ENCODE peak calls at places on chromosomes 2 and 18, in four cellular contexts. L, R, J and P are unnamed samples.

GRCh38 chr2:156437272-156437671 is 1.1 kb downstream of the GPD2 start:
- DNase-seq in L (no peak), R (peak; percentile 25), J (peak; percentile 30), P (no peak)

GRCh38 chr2:150520887-150521664 is 33.6 kb upstream of the RND3 start:
- DNase-seq in L (no peak), R (no peak), J (no peak), P (no peak)

GRCh38 chr2:231138699-231139098 is 13.9 kb upstream of the HTR2B start:
- DNase-seq in L (no peak), R (no peak), J (no peak), P (no peak)

GRCh38 chr2:236129935-236130334 is 38.3 kb downstream of the GBX2 start:
- DNase-seq in L (no peak), R (no peak), J (no peak), P (no peak)

GRCh38 chr2:3780477-3781402 is 77.4 kb downstream of the DCDC2C start:
- DNase-seq in L (peak; percentile 20), R (peak; percentile 55), J (peak; percentile 36), P (peak; percentile 13)

GRCh38 chr2:174454566-174454965 is 32.3 kb downstream of the GPR155 start:
- DNase-seq in L (no peak), R (no peak), J (no peak), P (no peak)

GRCh38 chr2:55776479-55776878 is 82.8 kb upstream of the PNPT1 start:
- DNase-seq in L (no peak), R (no peak), J (no peak), P (no peak)

GRCh38 chr2:44955593-44956449 is 14.3 kb downstream of the SIX3 start:
- DNase-seq in L (peak; percentile 38), R (peak; percentile 79), J (peak; percentile 72), P (peak; percentile 67)

GRCh38 chr18:39660141-39660540 is 2094.5 kb upstream of the CELF4 start:
- DNase-seq in L (no peak), R (no peak), J (no peak), P (no peak)

GRCh38 chr2:195563857-195564512 is 93.0 kb upstream of the SLC39A10 start:
- DNase-seq in L (no peak), R (no peak), J (no peak), P (no peak)

GRCh38 chr18:50649821-50650220 is 89.9 kb downstream of the MAPK4 start:
- DNase-seq in L (no peak), R (peak; percentile 84), J (peak; percentile 54), P (no peak)

GRCh38 chr2:196291418-196291817 is 120.0 kb upstream of the STK17B start:
- DNase-seq in L (no peak), R (peak; percentile 35), J (no peak), P (no peak)

GRCh38 chr2:190717764-190718651 is 69.1 kb downstream of the NAB1 start:
- DNase-seq in L (no peak), R (no peak), J (no peak), P (no peak)

GRCh38 chr2:156399950-156400703 is 36.1 kb upstream of the GPD2 start:
- DNase-seq in L (peak; percentile 56), R (peak; percentile 90), J (peak; percentile 81), P (no peak)

GRCh38 chr18:59219672-59220163 is at the start of gene GRP:
- DNase-seq in L (no peak), R (no peak), J (no peak), P (no peak)

GRCh38 chr18:13614318-13614643 is 112.1 kb downstream of the FAM210A start:
- DNase-seq in L (no peak), R (no peak), J (no peak), P (no peak)
- H3K27ac ChIP-seq in L (peak overlapping the region; percentile 64), R (peak overlapping the region; percentile 88), J (no peak overlapping the region), P (no peak overlapping the region)

DNA sequence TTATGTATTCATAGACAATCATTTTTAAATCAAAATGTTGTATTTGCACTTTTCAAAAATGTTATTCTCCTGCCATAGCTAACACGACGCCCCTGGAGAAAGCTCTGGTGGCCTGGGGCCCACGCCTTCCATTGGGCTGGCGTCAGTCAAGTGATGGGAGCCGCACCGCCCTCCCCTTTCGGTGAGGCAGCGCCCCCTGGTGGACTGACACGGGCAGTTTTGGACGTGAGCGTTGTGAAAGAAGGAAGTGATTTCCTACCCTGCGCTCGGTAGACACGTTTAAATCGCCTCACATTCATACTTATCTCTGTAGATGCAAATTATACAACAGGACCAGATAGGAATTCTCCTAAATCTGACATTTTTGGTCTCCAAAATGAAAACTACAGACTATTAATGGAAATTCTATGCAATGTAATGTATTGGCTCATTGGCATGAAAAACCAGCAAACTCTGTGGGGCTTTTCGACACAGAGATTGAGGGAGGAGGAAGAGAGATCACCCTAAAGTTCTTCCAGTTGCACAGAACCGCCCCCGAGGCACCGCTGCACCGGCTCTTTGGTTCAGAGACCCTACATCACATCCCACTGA is 326.2 kb upstream of the SOX11 start:
- DNase-seq in L (no peak), R (peak; percentile 62), J (peak; percentile 12), P (no peak)
- TF ChIP-seq CTCF in L (peak; percentile 6), R (peak; percentile 61), J (peak; percentile 49), P (no peak)

GRCh38 chr18:14961991-14962390 is 214.0 kb downstream of the ANKRD30B start:
- DNase-seq in L (no peak), R (no peak), J (no peak), P (no peak)
- H3K9me3 ChIP-seq in L (no peaks in the 10 kb centered on the region), R (no peaks in the 10 kb centered on the region), J (no peaks in the 10 kb centered on the region), P (no peaks in the 10 kb centered on the region)

GRCh38 chr2:203360833-203361430 is 32.7 kb downstream of the ABI2 start:
- DNase-seq in L (no peak), R (peak; percentile 78), J (no peak), P (no peak)
- H3K27ac ChIP-seq in L (no peak overlapping the region), R (peak overlapping the region; percentile 56), J (no peak overlapping the region), P (no peak overlapping the region)